ENCODE peak calls at places on chromosomes 1 and 21, in nine cellular contexts. T is activated CD8-positive, alpha-beta memory T cell treated with anti-CD3 and anti-CD28 coated beads, Interleukin-2, amount 10 ng/mL, durations not matched to agents 7 days and 5 days; M is activated naive CD8-positive, alpha-beta T cell treated with anti-CD3 and anti-CD28 coated beads, Interleukin-2, amount 10 ng/mL, durations not matched to agents 7 days and 5 days; Q is activated naive CD4-positive, alpha-beta T cell treated with anti-CD3 and anti-CD28 coated beads, Interleukin-2, amount 50 U/mL, for 72 hours; X is mucosa of descending colon; F is upper lobe of right lung; V is A549; Z is Right ventricle myocardium inferior; C is left lobe of liver. G is an unnamed sample.

GRCh38 chr1:163443863-163444262 is 122.1 kb downstream of the NUF2 start:
- ATAC-seq in T (no peak), M (no peak), Q (no peak), X (no peak), F (no peak), V (no peak), Z (no peak), C (no peak), G (no peak)

GRCh38 chr1:185488673-185489311 is 171.7 kb upstream of the IVNS1ABP start:
- ATAC-seq in T (no peak), M (no peak), Q (no peak), X (peak), F (no peak), V (peak), Z (peak), C (peak), G (peak)

GRCh38 chr1:54953846-54954245 is 26.6 kb upstream of the TMEM61 start:
- ATAC-seq in T (no peak), M (no peak), Q (no peak), X (no peak), F (no peak), V (no peak), Z (no peak), C (no peak), G (no peak)

GRCh38 chr21:32543975-32544374 is 41.3 kb downstream of the TCP10L start:
- ATAC-seq in T (no peak), M (no peak), Q (no peak), X (no peak), F (no peak), V (no peak), Z (no peak), C (no peak), G (no peak)

GRCh38 chr1:109089242-109090015 is 1.1 kb upstream of the TMEM167B start:
- ATAC-seq in T (no peak), M (no peak), Q (no peak), X (peak), F (peak), V (peak), Z (peak), C (peak), G (peak)

GRCh38 chr1:32651461-32652073 is 559 bp downstream of the RBBP4 start:
- ATAC-seq in T (peak), M (peak), Q (no peak), X (peak), F (peak), V (peak), Z (peak), C (peak), G (peak)

GRCh38 chr1:227944066-227944930 is 3.4 kb downstream of the WNT9A start:
- ATAC-seq in T (no peak), M (no peak), Q (no peak), X (no peak), F (no peak), V (no peak), Z (no peak), C (no peak), G (no peak)

GRCh38 chr1:6884652-6885153 is 99.4 kb downstream of the CAMTA1 start:
- ATAC-seq in T (no peak), M (no peak), Q (peak), X (no peak), F (no peak), V (no peak), Z (no peak), C (peak), G (no peak)

GRCh38 chr21:29218749-29219148 is 80.0 kb upstream of the BACH1 start:
- ATAC-seq in T (no peak), M (no peak), Q (no peak), X (peak), F (no peak), V (no peak), Z (no peak), C (no peak), G (no peak)

GRCh38 chr1:45623972-45624371 is at the start of gene CCDC17:
- ATAC-seq in T (no peak), M (no peak), Q (no peak), X (no peak), F (no peak), V (no peak), Z (no peak), C (no peak), G (peak)

GRCh38 chr1:184112176-184112948 is 60.8 kb downstream of the TSEN15 start:
- ATAC-seq in T (no peak), M (no peak), Q (no peak), X (no peak), F (no peak), V (no peak), Z (no peak), C (no peak), G (no peak)

GRCh38 chr1:111535256-111536191 is 32.1 kb upstream of the ADORA3 start:
- ATAC-seq in T (no peak), M (no peak), Q (no peak), X (no peak), F (peak), V (no peak), Z (no peak), C (peak), G (no peak)

GRCh38 chr1:202704601-202705000 is 5.7 kb downstream of the SYT2 start:
- ATAC-seq in T (no peak), M (no peak), Q (no peak), X (no peak), F (no peak), V (no peak), Z (no peak), C (no peak), G (no peak)

GRCh38 chr21:29124645-29125044 is 5.8 kb upstream of the MAP3K7CL start:
- ATAC-seq in T (no peak), M (no peak), Q (no peak), X (no peak), F (no peak), V (no peak), Z (no peak), C (no peak), G (no peak)

GRCh38 chr1:15915991-15916390 is 59.9 kb downstream of the ZBTB17 start:
- ATAC-seq in T (peak), M (no peak), Q (no peak), X (no peak), F (no peak), V (no peak), Z (no peak), C (no peak), G (no peak)

GRCh38 chr1:27135920-27136551 is 18.9 kb downstream of the SLC9A1 start:
- ATAC-seq in T (no peak), M (no peak), Q (no peak), X (peak), F (peak), V (peak), Z (no peak), C (no peak), G (peak)

GRCh38 chr1:168628807-168629206 is 52.4 kb downstream of the XCL1 start:
- ATAC-seq in T (no peak), M (no peak), Q (peak), X (no peak), F (peak), V (peak), Z (no peak), C (no peak), G (peak)

GRCh38 chr1:205913451-205914204 is 29.6 kb downstream of the SLC26A9 start:
- ATAC-seq in T (no peak), M (no peak), Q (no peak), X (no peak), F (peak), V (no peak), Z (peak), C (peak), G (no peak)

GRCh38 chr1:199691540-199691939 is 336.0 kb upstream of the NR5A2 start:
- ATAC-seq in T (no peak), M (no peak), Q (no peak), X (no peak), F (peak), V (no peak), Z (no peak), C (no peak), G (no peak)

GRCh38 chr21:45822002-45822397 is 159.6 kb upstream of the COL6A1 start:
- ATAC-seq in T (no peak), M (no peak), Q (no peak), X (no peak), F (no peak), V (no peak), Z (no peak), C (peak), G (no peak)

GRCh38 chr1:114196992-114197907 is 43.6 kb upstream of the SYT6 start:
- ATAC-seq in T (no peak), M (no peak), Q (no peak), X (no peak), F (no peak), V (no peak), Z (no peak), C (no peak), G (no peak)

GRCh38 chr1:233327938-233328660 is 575 bp downstream of the MAP3K21 start:
- ATAC-seq in T (peak), M (peak), Q (peak), X (peak), F (peak), V (peak), Z (peak), C (peak), G (peak)

GRCh38 chr1:89536555-89537393 is 12.1 kb downstream of the LRRC8B start:
- ATAC-seq in T (peak), M (no peak), Q (peak), X (no peak), F (no peak), V (no peak), Z (no peak), C (no peak), G (no peak)

GRCh38 chr1:40530735-40531380 is 579 bp upstream of the ZNF684 start:
- ATAC-seq in T (no peak), M (no peak), Q (no peak), X (no peak), F (no peak), V (peak), Z (no peak), C (no peak), G (no peak)

G was measured in esophagus mucosa.